ENCODE peak calls at places on chromosome 19, in five cellular contexts. R is psoas muscle, Z is uterus, A is colonic mucosa, U is PC-3. S is an unnamed sample. For H3K4me1, the result is how much of the 10 kb centered on the place peaks cover.

GRCh38 chr19:679418-680286 is 3.5 kb downstream of the FSTL3 start:
- DNase-seq in A (peak), R (peak), U (peak), Z (peak), S (peak)

GRCh38 chr19:55114566-55115145 is 2.8 kb downstream of the PPP1R12C start:
- DNase-seq in U (no peak), A (no peak), R (no peak), Z (no peak), S (no peak)

GRCh38 chr19:45681391-45682015 is 10.2 kb downstream of the SNRPD2 start:
- DNase-seq in Z (peak), R (peak), A (peak), U (peak), S (peak)

GRCh38 chr19:46634045-46634655 is 1.9 kb downstream of the GNG8 start:
- DNase-seq in A (peak), R (peak), Z (peak), U (peak), S (peak)

GRCh38 chr19:51664131-51664530 is 17.5 kb upstream of the SIGLEC14 start:
- DNase-seq in U (no peak), R (no peak), Z (no peak), A (no peak), S (no peak)

GRCh38 chr19:55322495-55322894 is 2.6 kb downstream of the TMEM150B start:
- DNase-seq in Z (no peak), A (peak), R (no peak), U (no peak), S (no peak)

GRCh38 chr19:41739361-41739760 is 16.0 kb upstream of the CEACAM6 start:
- DNase-seq in U (peak), A (no peak), Z (no peak), R (no peak), S (no peak)

GRCh38 chr19:10189631-10190425 is 4.9 kb downstream of the DNMT1 start:
- DNase-seq in A (no peak), U (no peak), R (no peak), Z (no peak), S (no peak)

GRCh38 chr19:49362926-49363264 is 679 bp upstream of the TEAD2 start:
- DNase-seq in R (peak), U (no peak), Z (peak), A (peak), S (no peak)

GRCh38 chr19:50906217-50906616 is 5.0 kb downstream of the KLK4 start:
- DNase-seq in U (peak), Z (no peak), R (no peak), A (peak), S (peak)

GRCh38 chr19:32890841-32891240 is 21.3 kb upstream of the SLC7A9 start:
- DNase-seq in R (no peak), U (no peak), A (no peak), Z (no peak), S (no peak)

GRCh38 chr19:13459351-13459750 is 46.9 kb downstream of the CACNA1A start:
- DNase-seq in A (no peak), U (no peak), Z (no peak), R (no peak), S (peak)

GRCh38 chr19:37928527-37929286 is 21.7 kb downstream of the SIPA1L3 start:
- DNase-seq in U (no peak), A (no peak), R (no peak), Z (no peak), S (peak)

GRCh38 chr19:31223805-31224534 is 125.3 kb downstream of the TSHZ3 start:
- DNase-seq in U (no peak), Z (no peak), A (no peak), R (no peak), S (no peak)

GRCh38 chr19:8321760-8322637 is 703 bp downstream of the RPS28 start:
- DNase-seq in R (no peak), Z (no peak), A (no peak), U (no peak), S (no peak)

GRCh38 chr19:1081301-1082164 is 13.6 kb downstream of the POLR2E start:
- DNase-seq in R (no peak), Z (no peak), A (no peak), U (no peak), S (no peak)

GRCh38 chr19:2443785-2444182 is 13.0 kb downstream of the LMNB2 start:
- DNase-seq in R (no peak), Z (no peak), A (no peak), U (no peak), S (no peak)

GRCh38 chr19:45200614-45201013 is 22.0 kb downstream of the BLOC1S3 start:
- DNase-seq in U (no peak), R (no peak), Z (no peak), A (no peak), S (peak)

GRCh38 chr19:46297700-46298476 is 1.0 kb downstream of the HIF3A start:
- DNase-seq in R (peak), Z (peak), U (no peak), A (peak), S (peak)

GRCh38 chr19:16608290-16608704 is 19.7 kb downstream of the MED26 start:
- DNase-seq in U (peak), Z (peak), R (no peak), A (no peak), S (no peak)

GRCh38 chr19:17327654-17328516 is 6.8 kb downstream of the ANO8 start:
- DNase-seq in Z (peak), R (no peak), A (peak), U (no peak), S (peak)

GRCh38 chr19:8209111-8209964 is at the start of gene CERS4:
- DNase-seq in Z (peak), A (peak), U (peak), R (peak), S (peak)

GRCh38 chr19:7417671-7418324 is 69.1 kb downstream of the ARHGEF18 start:
- DNase-seq in Z (no peak), R (no peak), U (no peak), A (no peak), S (no peak)

GRCh38 chr19:17579523-17580244 is 24.2 kb downstream of the COLGALT1 start:
- DNase-seq in U (peak), R (peak), Z (peak), A (peak), S (peak)

GRCh38 chr19:3557461-3558248 is at the start of gene MFSD12:
- DNase-seq in Z (peak), A (peak), R (peak), U (peak), S (peak)

GRCh38 chr19:34669305-34669704 is 7.7 kb downstream of the SCGB2B2 start:
- DNase-seq in U (no peak), R (no peak), A (no peak), Z (no peak), S (no peak)
- H3K4me1 ChIP-seq in U (under half), R (under half), A (under half), Z (under half), S (under half)

DNA sequence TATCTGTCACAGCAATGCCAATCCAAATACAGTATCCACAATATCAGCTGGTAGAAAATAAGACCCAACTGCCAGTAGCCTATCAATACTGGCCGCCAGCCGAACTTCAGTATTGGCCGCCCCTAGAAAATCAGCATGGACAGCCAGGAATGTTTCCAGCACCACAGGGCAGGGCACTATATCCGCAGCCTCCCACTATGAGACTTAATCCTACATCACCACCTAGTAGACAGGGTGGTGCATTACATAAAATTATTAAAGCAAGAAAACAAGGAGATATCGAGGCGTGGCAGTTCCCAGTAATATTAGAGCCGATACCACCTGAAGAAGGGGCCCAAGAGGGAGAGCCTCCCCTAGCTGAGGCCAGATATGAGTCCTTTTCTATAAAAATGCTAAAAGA is 111.3 kb downstream of the ZNF486 start:
- DNase-seq in R (no peak), U (no peak), A (no peak), Z (no peak), S (peak)
- TF ChIP-seq CTCF in R (no peak), U (no peak), A (no peak), Z (peak), S (peak)

GRCh38 chr19:40279761-40280607 is 5.2 kb downstream of the AKT2 start:
- DNase-seq in Z (no peak), U (no peak), R (no peak), A (no peak), S (no peak)

GRCh38 chr19:40279120-40279551 is 6.0 kb downstream of the AKT2 start:
- DNase-seq in A (peak), Z (peak), R (peak), U (no peak), S (no peak)

GRCh38 chr19:40277356-40277755 is 7.8 kb downstream of the AKT2 start:
- DNase-seq in R (no peak), Z (no peak), A (no peak), U (no peak), S (no peak)

GRCh38 chr19:40280608-40281221 is 4.4 kb downstream of the AKT2 start:
- DNase-seq in A (peak), Z (no peak), R (no peak), U (no peak), S (peak)

GRCh38 chr19:40278361-40279045 is 6.6 kb downstream of the AKT2 start:
- DNase-seq in A (no peak), Z (no peak), R (no peak), U (no peak), S (no peak)
- H3K4me1 ChIP-seq in A (under half), Z (half or more), R (half or more), U (under half), S (under half)

GRCh38 chr19:18587561-18587960 is 1.0 kb upstream of the REX1BD start:
- DNase-seq in A (no peak), U (no peak), R (no peak), Z (no peak), S (no peak)

GRCh38 chr19:18587962-18588610 is 512 bp upstream of the REX1BD start:
- DNase-seq in R (no peak), U (no peak), A (no peak), Z (no peak), S (peak)

GRCh38 chr19:18589380-18590272 is 1.0 kb downstream of the REX1BD start:
- DNase-seq in A (peak), Z (peak), U (peak), R (peak), S (peak)

GRCh38 chr19:18588611-18589379 is at the start of gene REX1BD:
- DNase-seq in Z (peak), A (peak), R (peak), U (peak), S (peak)

DNA sequence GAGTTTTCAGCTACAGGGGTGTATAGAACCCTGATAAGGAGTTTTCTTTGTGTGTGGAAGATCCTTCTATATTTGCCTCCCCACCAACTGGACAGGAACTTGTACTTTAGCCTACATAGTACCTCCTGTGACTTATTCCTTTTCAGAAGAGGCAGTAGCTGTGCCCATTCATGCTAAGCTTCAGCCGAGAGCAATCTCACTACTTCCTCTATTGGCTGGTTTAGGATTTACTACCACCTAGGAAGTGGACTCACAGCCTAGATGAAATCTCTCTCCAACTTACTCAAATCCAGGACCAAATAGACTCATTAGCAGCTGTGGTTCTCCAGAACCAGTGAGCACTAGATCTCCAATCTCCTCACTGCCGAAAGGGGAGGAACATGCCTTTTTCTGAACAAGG is 2.3 kb upstream of the REX1BD start:
- DNase-seq in A (no peak), U (no peak), Z (no peak), R (no peak), S (no peak)
- TF ChIP-seq CTCF in A (no peak), U (no peak), Z (no peak), R (no peak), S (peak)

DNA sequence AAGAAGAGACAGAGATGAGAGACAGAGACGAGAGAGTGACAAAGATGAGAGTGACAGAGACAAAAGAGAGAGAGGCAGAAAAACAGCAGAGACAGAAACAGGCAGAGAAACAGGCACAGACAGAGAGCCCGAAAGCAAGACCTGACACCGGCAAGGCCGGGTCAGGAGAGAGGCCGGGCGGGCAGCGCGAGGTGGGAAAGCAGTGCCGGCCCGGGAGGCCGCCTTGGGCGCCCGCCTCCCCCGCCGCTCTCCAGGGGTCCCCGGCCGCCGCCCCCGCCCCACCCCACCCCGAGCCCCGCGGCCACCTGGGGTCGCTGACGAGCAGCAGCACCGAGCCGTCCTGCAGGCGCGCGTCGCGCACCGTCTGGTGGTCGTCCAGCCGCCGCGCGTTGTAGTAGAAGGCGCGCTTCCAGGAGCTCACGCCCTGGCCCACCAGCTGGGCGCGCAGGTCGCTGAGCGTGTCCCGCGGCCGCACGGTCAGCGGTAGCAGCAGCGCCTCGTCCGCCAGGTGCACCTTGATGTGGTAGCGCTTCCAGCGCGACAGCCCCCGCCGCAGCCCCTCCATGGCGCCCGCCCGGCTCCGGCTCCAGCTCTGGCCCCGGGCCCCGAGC is at the start of gene TINCR:
- DNase-seq in U (no peak), R (no peak), A (no peak), Z (no peak), S (peak)
- H3K4me1 ChIP-seq in U (under half), R (under half), A (under half), Z (under half), S (under half)

GRCh38 chr19:5395541-5395940 is 54.9 kb upstream of the PTPRS start:
- DNase-seq in Z (no peak), U (peak), A (no peak), R (no peak), S (no peak)
- TF ChIP-seq CTCF in Z (no peak), U (no peak), A (no peak), R (no peak), S (no peak)

DNA sequence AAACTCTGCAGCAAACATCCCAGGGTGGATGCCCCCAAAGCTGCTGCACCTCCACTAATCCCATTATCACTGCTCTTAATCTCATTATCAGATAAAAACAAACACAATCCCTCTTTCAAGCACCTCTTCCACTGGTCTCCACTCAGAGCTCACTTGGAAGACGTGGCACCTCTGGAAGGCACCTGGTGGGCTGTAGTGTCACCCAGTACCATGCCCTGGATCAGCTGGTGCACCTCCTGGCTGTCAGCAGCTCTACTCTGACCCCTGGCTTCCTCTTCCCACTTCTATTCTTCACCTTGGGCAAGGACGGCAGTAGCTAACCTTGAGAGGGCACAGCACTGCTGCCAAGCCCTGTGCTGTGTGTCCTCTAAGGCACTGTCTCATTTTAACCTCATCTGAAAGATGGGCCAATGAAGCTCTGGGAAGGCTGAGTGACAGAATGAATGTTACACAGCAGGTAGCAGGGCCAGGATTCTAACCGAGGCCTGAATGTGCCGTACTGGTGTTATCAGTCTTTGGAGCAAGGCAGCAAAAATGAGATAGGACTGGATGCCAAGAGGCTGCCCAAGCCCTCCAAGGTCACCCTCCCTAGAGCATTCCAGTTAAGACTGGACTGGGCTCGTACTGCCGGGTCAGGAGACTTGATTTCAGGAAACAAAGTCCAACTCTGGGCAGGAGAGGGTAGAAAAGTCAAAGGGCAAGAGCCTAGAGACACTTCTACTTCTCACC is 7.4 kb downstream of the BRD4 start:
- DNase-seq in A (peak), U (no peak), R (no peak), Z (no peak), S (peak)
- H3K4me1 ChIP-seq in A (under half), U (under half), R (half or more), Z (under half), S (under half)

DNA sequence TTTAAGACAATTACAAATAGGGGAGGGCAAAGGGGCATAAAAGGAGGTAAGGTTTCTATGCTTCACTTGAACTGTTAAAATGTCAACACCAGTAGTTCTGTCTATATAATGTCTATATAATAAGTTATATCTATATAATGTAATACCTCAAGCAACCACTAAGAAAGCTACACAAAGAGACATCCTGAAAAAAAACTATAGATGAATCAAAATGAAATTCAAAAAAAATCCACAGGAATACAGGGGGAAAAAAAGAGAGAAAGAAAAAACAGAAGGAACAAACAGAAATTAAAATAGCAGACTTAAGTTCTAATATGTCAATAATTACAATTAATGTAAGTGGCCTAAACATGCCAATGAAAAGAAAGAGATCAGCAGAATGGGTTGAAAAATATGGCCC is 186.0 kb downstream of the KCTD15 start:
- DNase-seq in A (no peak), Z (no peak), U (no peak), R (no peak), S (no peak)
- TF ChIP-seq CTCF in A (no peak), Z (no peak), U (no peak), R (no peak), S (peak)

GRCh38 chr19:19134687-19135158 is 3.6 kb downstream of the TMEM161A start:
- DNase-seq in R (peak), Z (no peak), U (no peak), A (peak), S (peak)
- H3K4me1 ChIP-seq in R (under half), Z (under half), U (under half), A (under half), S (under half)

GRCh38 chr19:47778954-47779351 is 450 bp downstream of the SELENOW start:
- DNase-seq in A (peak), R (peak), Z (peak), U (no peak), S (no peak)
- TF ChIP-seq CTCF in A (no peak), R (no peak), Z (no peak), U (no peak), S (no peak)